ENCODE peak calls at places on chromosomes 13 and 19, in eight cellular contexts. F is stimulated activated CD8-positive, alpha-beta memory T cell treated with anti-CD3 and anti-CD28 coated beads, Interleukin-7, amount 100 ng/mL, for 1 hour; S is IMR-90; R is heart left ventricle; V is GM20000; E is amygdala; X is SK-N-SH; G is RWPE1. P is an unnamed sample.

GRCh38 chr13:48892311-48892710 is 83.4 kb upstream of the FNDC3A start:
- DNase-seq in F (no peak), V (peak), S (peak), E (no peak), G (peak), R (no peak), X (no peak), P (peak)

GRCh38 chr19:43711751-43712355 is 4.0 kb upstream of the IRGC start:
- DNase-seq in F (no peak), E (no peak), R (no peak), G (no peak), S (no peak), V (no peak), X (no peak), P (no peak)

GRCh38 chr13:81872581-81872980 is 1531.7 kb upstream of the SPRY2 start:
- DNase-seq in R (no peak), G (no peak), F (no peak), S (no peak), X (peak), V (no peak), E (no peak), P (no peak)

GRCh38 chr19:50205681-50206138 is 2.3 kb downstream of the MYH14 start:
- DNase-seq in X (no peak), G (no peak), S (no peak), E (no peak), F (no peak), V (no peak), R (no peak), P (no peak)

GRCh38 chr19:6828698-6829633 is 56.5 kb downstream of the VAV1 start:
- DNase-seq in X (no peak), S (no peak), V (peak), F (no peak), G (peak), R (no peak), E (no peak), P (peak)

GRCh38 chr19:18795540-18795939 is 4.4 kb upstream of the COMP start:
- DNase-seq in V (no peak), G (no peak), S (no peak), E (peak), R (no peak), X (peak), F (no peak), P (no peak)

GRCh38 chr19:58398545-58398944 is 3.1 kb downstream of the RNF225 start:
- DNase-seq in F (no peak), G (no peak), X (no peak), S (no peak), R (no peak), V (no peak), E (no peak), P (no peak)

GRCh38 chr13:41587490-41587889 is 130.1 kb downstream of the RGCC start:
- DNase-seq in S (no peak), F (peak), R (no peak), V (no peak), E (no peak), X (no peak), G (no peak), P (no peak)

GRCh38 chr13:113832204-113832603 is 31.7 kb downstream of the GAS6 start:
- DNase-seq in X (no peak), G (no peak), E (no peak), F (no peak), S (no peak), R (peak), V (no peak), P (no peak)

GRCh38 chr19:51029718-51030117 is 3.3 kb upstream of the KLK11 start:
- DNase-seq in E (no peak), R (no peak), G (no peak), F (no peak), V (no peak), S (no peak), X (peak), P (no peak)

GRCh38 chr19:40134866-40135265 is 44.1 kb upstream of the ZNF780A start:
- DNase-seq in X (no peak), S (no peak), E (no peak), V (no peak), F (no peak), G (no peak), R (no peak), P (no peak)

GRCh38 chr19:4019578-4019977 is 12.0 kb downstream of the PIAS4 start:
- DNase-seq in V (no peak), F (no peak), G (no peak), S (no peak), E (no peak), X (no peak), R (no peak), P (no peak)

P was measured in GM06990.